ENCODE peak calls at places on chromosome 21, in seven cellular contexts. One of them, this sample, is unnamed.

GRCh38 chr21:31526040-31526439 is 133.5 kb upstream of the SOD1 start:
- DNase-seq in WTC11: no peak
- DNase-seq in body of pancreas: no peak
- DNase-seq in osteocyte: peak
- DNase-seq in AG09309: no peak
- DNase-seq in HCT116: no peak
- DNase-seq in psoas muscle: no peak
- DNase-seq in this sample: no peak

GRCh38 chr21:38766987-38767722 is 38.6 kb upstream of the ETS2 start:
- DNase-seq in WTC11: no peak
- DNase-seq in body of pancreas: peak
- DNase-seq in osteocyte: no peak
- DNase-seq in AG09309: no peak
- DNase-seq in HCT116: no peak
- DNase-seq in psoas muscle: no peak
- DNase-seq in this sample: no peak

GRCh38 chr21:46320331-46320801 is 3.3 kb downstream of the C21orf58 start:
- DNase-seq in WTC11: no peak
- DNase-seq in body of pancreas: no peak
- DNase-seq in osteocyte: no peak
- DNase-seq in AG09309: no peak
- DNase-seq in HCT116: no peak
- DNase-seq in psoas muscle: no peak
- DNase-seq in this sample: no peak

GRCh38 chr21:45877821-45878469 is 103.6 kb upstream of the COL6A1 start:
- DNase-seq in WTC11: no peak
- DNase-seq in body of pancreas: no peak
- DNase-seq in osteocyte: no peak
- DNase-seq in AG09309: no peak
- DNase-seq in HCT116: no peak
- DNase-seq in psoas muscle: no peak
- DNase-seq in this sample: no peak

GRCh38 chr21:43001316-43001715 is 27.0 kb downstream of the PKNOX1 start:
- DNase-seq in WTC11: no peak
- DNase-seq in body of pancreas: no peak
- DNase-seq in osteocyte: no peak
- DNase-seq in AG09309: no peak
- DNase-seq in HCT116: no peak
- DNase-seq in psoas muscle: no peak
- DNase-seq in this sample: no peak

GRCh38 chr21:31972622-31973021 is 99.8 kb downstream of the HUNK start:
- DNase-seq in WTC11: no peak
- DNase-seq in body of pancreas: no peak
- DNase-seq in osteocyte: no peak
- DNase-seq in AG09309: no peak
- DNase-seq in HCT116: no peak
- DNase-seq in psoas muscle: no peak
- DNase-seq in this sample: no peak

GRCh38 chr21:45004059-45004422 is 64.2 kb downstream of the SLX9 start:
- DNase-seq in WTC11: peak
- DNase-seq in body of pancreas: no peak
- DNase-seq in osteocyte: no peak
- DNase-seq in AG09309: no peak
- DNase-seq in HCT116: no peak
- DNase-seq in psoas muscle: no peak
- DNase-seq in this sample: no peak

GRCh38 chr21:21898801-21899200 is 900.6 kb downstream of the NCAM2 start:
- DNase-seq in WTC11: no peak
- DNase-seq in body of pancreas: no peak
- DNase-seq in osteocyte: no peak
- DNase-seq in AG09309: no peak
- DNase-seq in HCT116: no peak
- DNase-seq in psoas muscle: no peak
- DNase-seq in this sample: no peak

GRCh38 chr21:22468893-22469292 is 1470.7 kb downstream of the NCAM2 start:
- DNase-seq in WTC11: no peak
- DNase-seq in body of pancreas: no peak
- DNase-seq in osteocyte: no peak
- DNase-seq in AG09309: no peak
- DNase-seq in HCT116: no peak
- DNase-seq in psoas muscle: no peak
- DNase-seq in this sample: no peak

GRCh38 chr21:43775795-43776430 is at the start of gene CSTB:
- DNase-seq in WTC11: peak
- DNase-seq in body of pancreas: peak
- DNase-seq in osteocyte: peak
- DNase-seq in AG09309: no peak
- DNase-seq in HCT116: peak
- DNase-seq in psoas muscle: peak
- DNase-seq in this sample: peak

GRCh38 chr21:44300262-44300959 is 558 bp downstream of the PFKL start:
- DNase-seq in WTC11: peak
- DNase-seq in body of pancreas: peak
- DNase-seq in osteocyte: no peak
- DNase-seq in AG09309: no peak
- DNase-seq in HCT116: no peak
- DNase-seq in psoas muscle: peak
- DNase-seq in this sample: peak

GRCh38 chr21:45256912-45257672 is 30.6 kb downstream of the POFUT2 start:
- DNase-seq in WTC11: no peak
- DNase-seq in body of pancreas: no peak
- DNase-seq in osteocyte: peak
- DNase-seq in AG09309: no peak
- DNase-seq in HCT116: no peak
- DNase-seq in psoas muscle: no peak
- DNase-seq in this sample: no peak

GRCh38 chr21:43611598-43612369 is 47.5 kb downstream of the HSF2BP start:
- DNase-seq in WTC11: peak
- DNase-seq in body of pancreas: peak
- DNase-seq in osteocyte: no peak
- DNase-seq in AG09309: no peak
- DNase-seq in HCT116: peak
- DNase-seq in psoas muscle: peak
- DNase-seq in this sample: peak

GRCh38 chr21:43585514-43585913 is 73.8 kb downstream of the HSF2BP start:
- DNase-seq in WTC11: no peak
- DNase-seq in body of pancreas: no peak
- DNase-seq in osteocyte: no peak
- DNase-seq in AG09309: no peak
- DNase-seq in HCT116: no peak
- DNase-seq in psoas muscle: no peak
- DNase-seq in this sample: no peak

GRCh38 chr21:45724345-45724961 is 80.9 kb downstream of the PCBP3 start:
- DNase-seq in WTC11: no peak
- DNase-seq in body of pancreas: no peak
- DNase-seq in osteocyte: peak
- DNase-seq in AG09309: no peak
- DNase-seq in HCT116: no peak
- DNase-seq in psoas muscle: no peak
- DNase-seq in this sample: no peak

GRCh38 chr21:45472445-45473365 is 67.7 kb downstream of the COL18A1 start:
- DNase-seq in WTC11: no peak
- DNase-seq in body of pancreas: no peak
- DNase-seq in osteocyte: no peak
- DNase-seq in AG09309: no peak
- DNase-seq in HCT116: no peak
- DNase-seq in psoas muscle: no peak
- DNase-seq in this sample: no peak

GRCh38 chr21:31273278-31273677 is 70.8 kb downstream of the TIAM1 start:
- DNase-seq in WTC11: no peak
- DNase-seq in body of pancreas: no peak
- DNase-seq in osteocyte: no peak
- DNase-seq in AG09309: no peak
- DNase-seq in HCT116: no peak
- DNase-seq in psoas muscle: no peak
- DNase-seq in this sample: no peak

GRCh38 chr21:36859744-36860501 is 106.5 kb downstream of the HLCS start:
- DNase-seq in WTC11: peak
- DNase-seq in body of pancreas: peak
- DNase-seq in osteocyte: no peak
- DNase-seq in AG09309: no peak
- DNase-seq in HCT116: no peak
- DNase-seq in psoas muscle: peak
- DNase-seq in this sample: no peak

GRCh38 chr21:17554120-17554519 is 41.3 kb downstream of the CXADR start:
- DNase-seq in WTC11: no peak
- DNase-seq in body of pancreas: no peak
- DNase-seq in osteocyte: no peak
- DNase-seq in AG09309: no peak
- DNase-seq in HCT116: no peak
- DNase-seq in psoas muscle: no peak
- DNase-seq in this sample: no peak

GRCh38 chr21:17552410-17552809 is 39.6 kb downstream of the CXADR start:
- DNase-seq in WTC11: no peak
- DNase-seq in body of pancreas: no peak
- DNase-seq in osteocyte: no peak
- DNase-seq in AG09309: no peak
- DNase-seq in HCT116: no peak
- DNase-seq in psoas muscle: no peak
- DNase-seq in this sample: no peak

GRCh38 chr21:17560377-17560776 is 47.5 kb downstream of the CXADR start:
- DNase-seq in WTC11: no peak
- DNase-seq in body of pancreas: no peak
- DNase-seq in osteocyte: no peak
- DNase-seq in AG09309: no peak
- DNase-seq in HCT116: no peak
- DNase-seq in psoas muscle: no peak
- DNase-seq in this sample: no peak

GRCh38 chr21:17550671-17551308 is 37.9 kb downstream of the CXADR start:
- DNase-seq in WTC11: no peak
- DNase-seq in body of pancreas: no peak
- DNase-seq in osteocyte: no peak
- DNase-seq in AG09309: no peak
- DNase-seq in HCT116: no peak
- DNase-seq in psoas muscle: no peak
- DNase-seq in this sample: no peak

DNA sequence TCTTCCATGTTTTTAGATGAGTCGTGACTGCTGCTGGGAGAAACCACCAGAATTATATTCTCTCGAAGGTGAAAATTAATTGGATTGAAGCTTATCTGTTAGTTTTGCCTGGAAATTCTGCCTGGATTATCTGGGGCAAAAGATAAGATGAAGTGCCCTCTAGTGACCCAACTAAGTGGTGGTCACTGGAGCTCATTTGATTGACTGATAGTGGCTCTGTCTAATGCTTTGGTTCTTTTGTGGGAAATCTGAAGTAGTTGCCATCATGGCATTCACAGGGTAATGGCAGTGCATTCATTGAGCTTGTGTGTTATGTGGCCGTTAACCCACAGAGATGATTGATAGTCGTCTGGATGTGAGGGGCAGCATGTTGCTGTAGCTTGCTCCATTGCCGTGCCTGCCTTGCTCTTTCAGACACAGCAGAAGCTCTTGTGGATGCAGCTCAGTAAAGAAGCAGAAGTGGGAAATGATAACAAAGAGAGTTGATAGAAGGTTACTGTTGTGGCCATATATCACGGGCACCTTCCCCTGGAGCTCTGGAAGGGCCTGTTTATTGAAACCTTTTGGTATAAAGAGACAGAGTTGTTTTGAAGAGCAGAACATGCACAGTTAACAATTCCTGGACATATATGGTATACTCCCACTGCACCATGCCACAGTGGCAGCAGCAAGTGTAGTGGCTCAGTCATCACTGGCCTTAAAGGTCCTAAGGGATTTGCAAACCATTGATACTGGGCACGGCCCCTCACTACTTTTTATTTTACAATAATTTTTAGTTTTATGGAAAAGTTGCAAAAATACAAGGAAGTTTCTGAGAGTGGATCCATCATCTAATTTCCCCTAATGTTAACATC is 42.0 kb downstream of the CXADR start:
- DNase-seq in WTC11: no peak
- DNase-seq in body of pancreas: no peak
- DNase-seq in osteocyte: no peak
- DNase-seq in AG09309: no peak
- DNase-seq in HCT116: no peak
- DNase-seq in psoas muscle: no peak
- DNase-seq in this sample: no peak
- TF ChIP-seq CTCF in WTC11: no peak
- TF ChIP-seq CTCF in body of pancreas: peak
- TF ChIP-seq CTCF in osteocyte: no peak
- TF ChIP-seq CTCF in AG09309: no peak
- TF ChIP-seq CTCF in HCT116: peak
- TF ChIP-seq CTCF in psoas muscle: peak
- TF ChIP-seq CTCF in this sample: no peak

GRCh38 chr21:27359141-27359540 is 392.3 kb upstream of the ADAMTS5 start:
- DNase-seq in WTC11: no peak
- DNase-seq in body of pancreas: no peak
- DNase-seq in osteocyte: no peak
- DNase-seq in AG09309: peak
- DNase-seq in HCT116: no peak
- DNase-seq in psoas muscle: no peak
- DNase-seq in this sample: no peak

GRCh38 chr21:27365394-27365793 is 398.5 kb upstream of the ADAMTS5 start:
- DNase-seq in WTC11: no peak
- DNase-seq in body of pancreas: no peak
- DNase-seq in osteocyte: no peak
- DNase-seq in AG09309: no peak
- DNase-seq in HCT116: no peak
- DNase-seq in psoas muscle: no peak
- DNase-seq in this sample: no peak

GRCh38 chr21:27366846-27367245 is 400.0 kb upstream of the ADAMTS5 start:
- DNase-seq in WTC11: no peak
- DNase-seq in body of pancreas: no peak
- DNase-seq in osteocyte: no peak
- DNase-seq in AG09309: no peak
- DNase-seq in HCT116: no peak
- DNase-seq in psoas muscle: no peak
- DNase-seq in this sample: no peak

GRCh38 chr21:27363719-27364479 is 397.0 kb upstream of the ADAMTS5 start:
- DNase-seq in WTC11: no peak
- DNase-seq in body of pancreas: no peak
- DNase-seq in osteocyte: no peak
- DNase-seq in AG09309: no peak
- DNase-seq in HCT116: no peak
- DNase-seq in psoas muscle: no peak
- DNase-seq in this sample: no peak

GRCh38 chr21:27362249-27362648 is 395.4 kb upstream of the ADAMTS5 start:
- DNase-seq in WTC11: no peak
- DNase-seq in body of pancreas: no peak
- DNase-seq in osteocyte: no peak
- DNase-seq in AG09309: no peak
- DNase-seq in HCT116: no peak
- DNase-seq in psoas muscle: no peak
- DNase-seq in this sample: no peak
- TF ChIP-seq CTCF in WTC11: no peak
- TF ChIP-seq CTCF in body of pancreas: no peak
- TF ChIP-seq CTCF in osteocyte: no peak
- TF ChIP-seq CTCF in AG09309: peak
- TF ChIP-seq CTCF in HCT116: no peak
- TF ChIP-seq CTCF in psoas muscle: no peak
- TF ChIP-seq CTCF in this sample: no peak

GRCh38 chr21:26845066-26845749 is at the start of gene ADAMTS1:
- DNase-seq in WTC11: peak
- DNase-seq in body of pancreas: peak
- DNase-seq in osteocyte: peak
- DNase-seq in AG09309: peak
- DNase-seq in HCT116: no peak
- DNase-seq in psoas muscle: peak
- DNase-seq in this sample: peak
- TF ChIP-seq CTCF in WTC11: no peak
- TF ChIP-seq CTCF in body of pancreas: no peak
- TF ChIP-seq CTCF in osteocyte: peak
- TF ChIP-seq CTCF in AG09309: peak
- TF ChIP-seq CTCF in HCT116: no peak
- TF ChIP-seq CTCF in psoas muscle: peak
- TF ChIP-seq CTCF in this sample: no peak

GRCh38 chr21:34565238-34565637 is 49.7 kb downstream of the RCAN1 start:
- DNase-seq in WTC11: no peak
- DNase-seq in body of pancreas: no peak
- DNase-seq in osteocyte: no peak
- DNase-seq in AG09309: no peak
- DNase-seq in HCT116: no peak
- DNase-seq in psoas muscle: no peak
- DNase-seq in this sample: no peak
- TF ChIP-seq CTCF in WTC11: no peak
- TF ChIP-seq CTCF in body of pancreas: no peak
- TF ChIP-seq CTCF in osteocyte: no peak
- TF ChIP-seq CTCF in AG09309: no peak
- TF ChIP-seq CTCF in HCT116: no peak
- TF ChIP-seq CTCF in psoas muscle: no peak
- TF ChIP-seq CTCF in this sample: no peak

This sample was measured in mesothelial cell of epicardium.